ENCODE peak calls at places on chromosomes 13 and 19, in nine cellular contexts. K, M, D, U, R, B, Q, W and C are unnamed samples.

GRCh38 chr13:111483621-111483987 is 163.2 kb downstream of the TEX29 start:
- DNase-seq in Q (no peak), W (no peak), U (no peak), B (no peak), M (no peak), K (no peak), R (no peak), D (peak), C (no peak)

GRCh38 chr19:342801-343421 is 1.7 kb downstream of the MIER2 start:
- DNase-seq in K (no peak), R (no peak), M (no peak), B (peak), W (no peak), Q (peak), U (peak), D (no peak), C (no peak)

GRCh38 chr19:39398297-39398864 is 7.2 kb downstream of the MED29 start:
- DNase-seq in K (peak), B (peak), Q (peak), W (peak), U (peak), R (peak), M (no peak), D (no peak), C (no peak)

GRCh38 chr19:38722947-38723605 is 21.2 kb downstream of the CAPN12 start:
- DNase-seq in U (no peak), M (no peak), B (no peak), Q (no peak), K (no peak), W (no peak), D (no peak), R (no peak), C (no peak)

GRCh38 chr13:46173656-46174055 is 8.3 kb downstream of the LCP1 start:
- DNase-seq in K (no peak), W (no peak), U (no peak), B (no peak), Q (no peak), M (no peak), D (no peak), R (no peak), C (no peak)

GRCh38 chr19:12774588-12775555 is at the start of gene HOOK2:
- DNase-seq in M (no peak), K (no peak), W (no peak), R (no peak), Q (peak), D (no peak), B (no peak), U (peak), C (no peak)

GRCh38 chr19:55461974-55462628 is 659 bp upstream of the ISOC2 start:
- DNase-seq in M (no peak), W (no peak), U (no peak), B (no peak), K (peak), Q (no peak), R (no peak), D (no peak), C (no peak)

GRCh38 chr13:94706101-94706853 is 6.1 kb downstream of the SOX21 start:
- DNase-seq in K (no peak), M (no peak), W (no peak), Q (no peak), U (no peak), B (no peak), D (no peak), R (no peak), C (no peak)

GRCh38 chr19:43574424-43575155 is 737 bp downstream of the XRCC1 start:
- DNase-seq in Q (no peak), B (no peak), M (no peak), K (no peak), W (no peak), R (no peak), D (peak), U (peak), C (no peak)

GRCh38 chr19:763869-764268 is 13.0 kb downstream of the MISP start:
- DNase-seq in W (no peak), B (no peak), D (no peak), R (no peak), Q (no peak), M (no peak), U (no peak), K (no peak), C (no peak)

GRCh38 chr13:27660511-27660910 is 38.8 kb downstream of the POLR1D start:
- DNase-seq in Q (no peak), U (no peak), B (no peak), W (no peak), M (no peak), R (no peak), K (no peak), D (no peak), C (no peak)

GRCh38 chr19:8577741-8578140 is 499 bp upstream of the MYO1F start:
- DNase-seq in R (no peak), B (no peak), K (no peak), U (no peak), M (no peak), D (no peak), Q (no peak), W (no peak), C (no peak)

GRCh38 chr13:33147832-33148231 is 131.6 kb downstream of the KL start:
- DNase-seq in D (no peak), U (no peak), Q (no peak), M (no peak), R (no peak), B (no peak), W (no peak), K (no peak), C (no peak)

GRCh38 chr19:803686-804418 is 6.6 kb downstream of the PTBP1 start:
- DNase-seq in B (peak), W (no peak), K (no peak), M (peak), D (no peak), U (peak), Q (no peak), R (peak), C (no peak)

GRCh38 chr19:16942583-16942982 is 53.8 kb downstream of the F2RL3 start:
- DNase-seq in R (no peak), Q (no peak), D (no peak), K (no peak), B (no peak), W (no peak), M (no peak), U (no peak), C (no peak)

GRCh38 chr19:44904426-44904994 is 1.1 kb upstream of the APOE start:
- DNase-seq in U (no peak), B (no peak), M (no peak), Q (no peak), D (peak), K (peak), W (no peak), R (no peak), C (no peak)

GRCh38 chr13:19089315-19089714 is 92.3 kb downstream of the TUBA3C start:
- DNase-seq in K (peak), Q (no peak), B (no peak), U (no peak), R (no peak), W (no peak), M (no peak), D (peak), C (no peak)

GRCh38 chr19:35529241-35530218 is 1.4 kb upstream of the SBSN start:
- DNase-seq in R (no peak), K (no peak), Q (no peak), M (no peak), W (no peak), U (no peak), D (no peak), B (no peak), C (no peak)

GRCh38 chr19:40365613-40366401 is 17.3 kb downstream of the PLD3 start:
- DNase-seq in W (peak), R (no peak), U (peak), D (peak), M (peak), K (no peak), Q (no peak), B (peak), C (peak)

GRCh38 chr13:104984296-104984818 is 1551.1 kb downstream of the EFNB2 start:
- DNase-seq in U (no peak), D (no peak), B (peak), W (no peak), R (no peak), Q (no peak), K (no peak), M (peak), C (no peak)

GRCh38 chr19:17404015-17404414 is 1.4 kb downstream of the BST2 start:
- DNase-seq in W (no peak), U (no peak), M (no peak), D (no peak), R (no peak), B (no peak), K (no peak), Q (no peak), C (no peak)

GRCh38 chr19:42252365-42253244 is 2.3 kb downstream of the ERF start:
- DNase-seq in W (no peak), Q (peak), D (no peak), R (no peak), U (no peak), B (no peak), M (peak), K (no peak), C (peak)

GRCh38 chr19:42254850-42255765 is at the start of gene ERF:
- DNase-seq in M (peak), W (peak), R (peak), U (peak), B (peak), D (peak), Q (peak), K (peak), C (peak)

GRCh38 chr19:42254083-42254849 is 662 bp downstream of the ERF start:
- DNase-seq in W (peak), B (peak), U (peak), K (peak), M (peak), Q (peak), R (peak), D (peak), C (peak)

GRCh38 chr19:42253245-42254082 is 1.5 kb downstream of the ERF start:
- DNase-seq in R (peak), W (peak), M (peak), Q (peak), D (peak), B (peak), U (peak), K (peak), C (no peak)

GRCh38 chr19:42255766-42256750 is 1.1 kb upstream of the ERF start:
- DNase-seq in Q (peak), K (no peak), D (peak), M (peak), U (no peak), R (peak), W (no peak), B (peak), C (no peak)
- H3K27ac ChIP-seq in Q (peak), K (peak), D (peak), M (peak), U (peak), R (peak), W (peak), B (peak), C (peak)

GRCh38 chr19:49558591-49558990 is 21.8 kb downstream of the NOSIP start:
- DNase-seq in R (no peak), M (no peak), Q (no peak), W (no peak), B (no peak), U (no peak), K (no peak), D (no peak), C (no peak)

GRCh38 chr19:49557641-49558325 is 22.6 kb downstream of the NOSIP start:
- DNase-seq in M (no peak), K (no peak), D (no peak), B (no peak), Q (no peak), W (no peak), R (no peak), U (no peak), C (no peak)

GRCh38 chr19:49560358-49560900 is 19.9 kb downstream of the NOSIP start:
- DNase-seq in W (no peak), R (peak), M (no peak), D (no peak), B (peak), U (no peak), Q (no peak), K (no peak), C (peak)

GRCh38 chr19:49559928-49560327 is 20.4 kb downstream of the NOSIP start:
- DNase-seq in U (no peak), K (no peak), D (no peak), Q (no peak), M (no peak), B (no peak), R (no peak), W (no peak), C (no peak)

GRCh38 chr19:49559443-49559842 is 20.9 kb downstream of the NOSIP start:
- DNase-seq in Q (no peak), U (no peak), D (no peak), R (no peak), M (no peak), K (no peak), B (no peak), W (no peak), C (no peak)
- TF ChIP-seq CTCF in Q (no peak), U (no peak), D (no peak), R (no peak), M (no peak), K (no peak), B (no peak), W (no peak), C (no peak)

DNA sequence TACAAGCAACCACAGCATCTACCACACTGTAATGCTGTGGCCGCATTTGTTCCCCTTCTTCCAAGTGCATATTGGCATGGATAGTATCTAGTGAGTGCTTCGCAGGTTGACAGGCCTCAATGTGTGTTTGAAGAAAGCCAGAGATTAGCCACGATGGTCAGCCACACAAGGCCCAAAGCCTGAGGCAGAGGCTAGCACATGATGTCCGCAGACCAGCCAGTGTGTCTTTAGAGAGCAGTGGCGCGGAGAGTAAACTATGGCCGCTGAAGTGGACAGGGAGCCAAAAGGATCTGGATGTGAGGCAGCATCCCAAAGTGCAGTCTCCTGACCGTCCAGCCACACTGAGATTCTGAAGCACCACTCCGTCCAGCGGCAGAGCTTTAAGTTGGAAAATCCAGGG is 36.0 kb downstream of the BRD4 start:
- DNase-seq in B (peak), W (no peak), D (no peak), R (no peak), K (no peak), Q (no peak), U (no peak), M (peak), C (no peak)
- H3K27ac ChIP-seq in B (no peak), W (peak), D (peak), R (peak), K (peak), Q (peak), U (peak), M (peak), C (no peak)

DNA sequence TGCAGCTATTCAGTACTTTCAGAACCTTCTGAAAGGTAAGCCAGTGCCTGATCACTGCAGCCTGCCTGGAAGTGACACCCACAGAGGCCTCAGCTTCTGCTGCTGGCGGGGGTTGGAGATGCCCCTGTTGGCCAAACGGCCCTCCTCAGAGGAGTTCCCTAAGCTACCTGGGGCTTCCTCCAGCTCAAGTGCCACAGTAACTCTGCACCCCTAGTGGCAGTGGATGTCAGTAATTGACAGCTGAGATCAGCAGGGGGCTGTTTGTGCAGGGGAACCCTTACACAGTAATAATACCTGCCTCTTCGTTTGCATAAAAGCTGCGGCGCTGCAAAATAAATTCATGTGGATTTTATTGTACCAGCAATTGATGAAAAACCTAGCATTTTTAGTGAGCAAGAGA is 28.9 kb downstream of the TDRD12 start:
- DNase-seq in D (peak), K (peak), B (no peak), W (no peak), R (no peak), Q (no peak), U (no peak), M (no peak), C (no peak)
- TF ChIP-seq CTCF in D (peak), K (peak), B (no peak), W (peak), R (no peak), Q (no peak), U (no peak), M (peak), C (no peak)

GRCh38 chr19:4052114-4052992 is 14.3 kb downstream of the ZBTB7A start:
- DNase-seq in Q (no peak), K (peak), B (peak), R (no peak), U (peak), W (no peak), D (no peak), M (no peak), C (peak)

GRCh38 chr19:4055209-4055552 is 11.5 kb downstream of the ZBTB7A start:
- DNase-seq in M (no peak), R (no peak), K (no peak), B (peak), D (no peak), Q (no peak), U (no peak), W (no peak), C (no peak)

GRCh38 chr19:4054471-4055208 is 12.1 kb downstream of the ZBTB7A start:
- DNase-seq in W (no peak), K (no peak), B (peak), D (no peak), U (peak), R (no peak), Q (no peak), M (no peak), C (no peak)

GRCh38 chr19:4052993-4053422 is 13.7 kb downstream of the ZBTB7A start:
- DNase-seq in M (no peak), D (no peak), K (peak), Q (no peak), U (peak), W (no peak), B (peak), R (no peak), C (no peak)

DNA sequence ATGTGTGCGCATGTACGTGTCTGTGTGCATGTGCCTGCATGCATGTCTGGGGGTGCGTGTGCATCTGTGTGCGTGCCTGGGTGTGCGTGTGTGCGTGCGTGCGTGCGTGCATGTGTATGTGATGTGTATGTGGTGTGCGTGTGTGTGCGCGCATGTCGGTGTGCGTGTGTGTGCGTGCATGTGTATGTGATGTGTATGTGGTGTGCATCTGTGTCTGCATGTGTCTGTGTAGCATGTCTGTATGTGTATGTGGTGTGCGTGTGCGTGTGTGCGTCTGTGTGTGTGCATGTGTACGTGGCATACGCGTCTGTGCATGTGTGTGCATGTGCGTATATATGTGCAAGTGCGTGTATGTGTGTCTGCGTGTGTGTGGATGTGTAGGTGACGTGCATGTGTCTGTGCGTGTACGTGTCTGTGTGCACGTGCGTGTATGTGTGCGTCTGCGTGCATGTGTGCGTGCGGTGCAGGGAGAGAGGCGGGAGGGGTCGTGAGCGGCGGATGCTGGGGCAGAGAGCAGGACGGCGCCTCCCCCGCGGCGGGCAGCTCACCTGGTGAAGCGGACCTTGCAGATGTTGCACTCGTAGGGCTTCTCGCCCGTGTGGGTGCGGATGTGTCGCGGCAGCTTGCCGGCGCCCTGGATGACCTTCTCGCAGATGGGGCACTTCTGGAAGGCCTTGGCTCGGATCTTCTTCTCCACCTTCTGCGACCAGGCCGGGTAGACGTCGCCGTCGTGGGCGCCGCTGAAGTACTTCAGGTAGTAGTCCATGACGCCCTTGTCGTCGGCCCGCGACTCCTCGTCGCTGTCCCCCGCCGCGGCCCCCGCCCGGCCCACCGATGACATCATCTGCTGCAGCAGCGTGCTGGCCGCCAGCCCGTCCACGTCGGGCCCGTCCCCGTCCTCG is 13.0 kb downstream of the ZBTB7A start:
- DNase-seq in R (no peak), D (no peak), W (no peak), Q (no peak), K (no peak), M (no peak), U (no peak), B (peak), C (no peak)
- H3K27ac ChIP-seq in R (no peak), D (no peak), W (no peak), Q (no peak), K (peak), M (no peak), U (no peak), B (no peak), C (peak)

GRCh38 chr13:50122465-50122864 is 107.2 kb downstream of the KCNRG start:
- DNase-seq in M (no peak), Q (no peak), K (no peak), U (no peak), W (no peak), D (no peak), B (no peak), R (no peak), C (no peak)

GRCh38 chr13:50123002-50123401 is 107.8 kb downstream of the KCNRG start:
- DNase-seq in Q (no peak), K (peak), W (no peak), D (no peak), B (no peak), U (no peak), M (no peak), R (no peak), C (no peak)

GRCh38 chr13:50116430-50116973 is 101.3 kb downstream of the KCNRG start:
- DNase-seq in U (no peak), B (no peak), M (no peak), Q (no peak), W (no peak), K (no peak), R (no peak), D (no peak), C (no peak)

GRCh38 chr13:50123515-50123861 is 108.2 kb downstream of the KCNRG start:
- DNase-seq in K (no peak), B (no peak), U (no peak), M (no peak), D (no peak), R (no peak), Q (no peak), W (no peak), C (no peak)

DNA sequence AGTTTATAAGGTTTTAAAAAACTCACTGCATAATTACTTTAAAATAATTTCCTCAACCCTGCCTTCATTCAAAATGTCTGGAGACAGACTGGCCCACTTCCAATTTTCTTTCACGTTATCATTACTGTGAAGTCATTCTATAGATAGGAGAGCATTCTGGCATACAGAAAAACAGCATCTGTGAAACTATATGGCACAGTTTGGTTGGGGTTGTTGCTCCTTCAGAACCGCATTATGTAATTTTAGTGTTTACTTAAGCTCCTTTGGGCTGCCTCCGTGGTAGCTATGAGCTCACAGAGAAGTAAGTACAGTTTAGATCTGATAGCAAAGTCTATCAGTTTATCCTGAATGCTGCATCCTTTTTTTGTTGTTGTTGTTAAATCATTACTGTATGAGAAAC is 104.3 kb downstream of the KCNRG start:
- DNase-seq in R (no peak), W (no peak), M (peak), K (no peak), D (no peak), U (no peak), Q (no peak), B (no peak), C (no peak)
- TF ChIP-seq CTCF in R (no peak), W (no peak), M (no peak), K (no peak), D (no peak), U (no peak), Q (no peak), B (no peak), C (no peak)